ENCODE peak calls at places on chromosomes 1 and 21, in eight cellular contexts. A is fibroblast of mammary gland, J is dorsolateral prefrontal cortex, O is nephron progenitor cell, U is endothelial cell, D is WTC11, Z is left lung, X is fibroblast of pulmonary artery. K is an unnamed sample.

GRCh38 chr1:21932127-21932526 is 5.0 kb downstream of the HSPG2 start:
- DNase-seq in A (peak), J (no peak), O (no peak), U (no peak), D (no peak), Z (no peak), X (peak), K (no peak)

GRCh38 chr1:78491311-78492071 is 717 bp downstream of the PTGFR start:
- DNase-seq in A (peak), J (no peak), O (peak), U (peak), D (peak), Z (peak), X (peak), K (peak)

GRCh38 chr1:55052221-55053142 is 13.1 kb downstream of the PCSK9 start:
- DNase-seq in A (no peak), J (no peak), O (no peak), U (no peak), D (no peak), Z (no peak), X (no peak), K (no peak)

GRCh38 chr1:229762891-229763290 is 136.8 kb downstream of the URB2 start:
- DNase-seq in A (no peak), J (no peak), O (no peak), U (no peak), D (no peak), Z (no peak), X (no peak), K (no peak)

GRCh38 chr1:7856345-7856744 is 3.5 kb upstream of the UTS2 start:
- DNase-seq in A (peak), J (no peak), O (peak), U (no peak), D (no peak), Z (no peak), X (peak), K (no peak)

GRCh38 chr1:228748431-228748830 is 13.2 kb downstream of the RHOU start:
- DNase-seq in A (no peak), J (no peak), O (no peak), U (no peak), D (no peak), Z (no peak), X (no peak), K (no peak)

GRCh38 chr1:93735722-93736121 is 54.1 kb upstream of the BCAR3 start:
- DNase-seq in A (peak), J (no peak), O (no peak), U (no peak), D (no peak), Z (no peak), X (peak), K (no peak)

GRCh38 chr21:46504681-46505080 is 46.0 kb downstream of the DIP2A start:
- DNase-seq in A (no peak), J (no peak), O (no peak), U (no peak), D (no peak), Z (no peak), X (no peak), K (no peak)

GRCh38 chr1:215567491-215568286 is 585 bp downstream of the KCTD3 start:
- DNase-seq in A (peak), J (peak), O (peak), U (peak), D (peak), Z (peak), X (peak), K (peak)

GRCh38 chr1:233085566-233085965 is 135.2 kb downstream of the NTPCR start:
- DNase-seq in A (no peak), J (no peak), O (no peak), U (no peak), D (no peak), Z (no peak), X (no peak), K (no peak)

GRCh38 chr1:245700631-245701030 is 545.8 kb downstream of the KIF26B start:
- DNase-seq in A (no peak), J (no peak), O (no peak), U (no peak), D (no peak), Z (no peak), X (no peak), K (no peak)

GRCh38 chr1:56758135-56758534 is 61.1 kb downstream of the FYB2 start:
- DNase-seq in A (no peak), J (no peak), O (peak), U (peak), D (peak), Z (no peak), X (no peak), K (no peak)

GRCh38 chr1:77281491-77282186 is at the start of gene AK5:
- DNase-seq in A (peak), J (peak), O (peak), U (peak), D (peak), Z (peak), X (peak), K (peak)

GRCh38 chr1:87956072-87956471 is 627.4 kb downstream of the LMO4 start:
- DNase-seq in A (peak), J (no peak), O (no peak), U (no peak), D (no peak), Z (no peak), X (peak), K (no peak)

GRCh38 chr1:150234647-150235435 is 1.1 kb downstream of the ANP32E start:
- DNase-seq in A (peak), J (peak), O (peak), U (peak), D (peak), Z (peak), X (peak), K (peak)

GRCh38 chr1:150235436-150235851 is 468 bp downstream of the ANP32E start:
- DNase-seq in A (peak), J (no peak), O (no peak), U (peak), D (no peak), Z (no peak), X (no peak), K (no peak)

GRCh38 chr1:150236614-150236934 is 662 bp upstream of the ANP32E start:
- DNase-seq in A (no peak), J (no peak), O (no peak), U (no peak), D (no peak), Z (no peak), X (no peak), K (no peak)

GRCh38 chr1:150237746-150238145 is 1.8 kb upstream of the ANP32E start:
- DNase-seq in A (no peak), J (no peak), O (no peak), U (no peak), D (no peak), Z (no peak), X (no peak), K (no peak)

DNA sequence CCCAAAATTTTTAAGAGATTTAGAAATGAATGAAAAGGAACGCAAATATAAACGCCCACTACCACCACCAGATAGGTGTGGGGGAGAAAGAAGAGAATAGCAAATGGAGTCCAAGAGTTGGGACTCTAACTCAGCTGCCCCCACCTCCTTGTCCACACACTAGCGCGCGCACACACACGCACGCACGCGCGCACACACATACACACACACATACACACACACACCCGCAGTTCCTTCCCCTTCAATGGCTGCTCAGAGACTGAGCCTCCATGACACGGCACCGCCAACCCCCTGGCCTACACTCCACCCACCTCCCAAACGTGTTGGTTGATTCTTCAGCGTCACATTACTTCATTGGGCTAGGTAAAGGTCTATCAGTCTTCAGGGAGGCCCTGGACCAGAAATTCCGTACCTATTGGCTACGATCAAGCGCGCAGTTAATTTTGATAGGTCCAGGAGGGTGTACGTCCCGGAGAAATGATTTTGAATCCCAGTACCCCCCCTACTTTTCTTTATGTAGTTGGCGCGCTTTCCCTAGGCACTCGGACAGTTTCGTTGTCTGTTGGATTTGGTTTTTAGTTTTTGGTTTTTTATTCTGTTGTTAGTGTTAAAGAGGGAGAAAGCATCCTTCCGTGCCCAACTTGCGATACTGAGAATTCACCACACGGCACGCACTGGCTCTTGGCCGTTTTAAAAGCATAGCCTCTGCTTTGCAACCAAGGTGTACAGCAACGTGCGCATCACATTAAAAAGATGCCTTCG is at the start of gene ANP32E:
- DNase-seq in A (peak), J (peak), O (peak), U (peak), D (peak), Z (peak), X (peak), K (peak)
- TF ChIP-seq CTCF in A (no peak), J (no peak), O (peak), U (no peak), D (no peak), Z (no peak), X (peak), K (no peak)

GRCh38 chr1:234216116-234216703 is 157.0 kb upstream of the COA6 start:
- DNase-seq in A (no peak), J (no peak), O (no peak), U (no peak), D (no peak), Z (no peak), X (no peak), K (no peak)

GRCh38 chr1:234213576-234214128 is 159.6 kb upstream of the COA6 start:
- DNase-seq in A (no peak), J (no peak), O (no peak), U (no peak), D (no peak), Z (no peak), X (no peak), K (no peak)

GRCh38 chr1:234214911-234215892 is 158.1 kb upstream of the COA6 start:
- DNase-seq in A (no peak), J (no peak), O (peak), U (no peak), D (peak), Z (peak), X (no peak), K (no peak)

GRCh38 chr1:234214129-234214910 is 158.9 kb upstream of the COA6 start:
- DNase-seq in A (no peak), J (peak), O (peak), U (peak), D (peak), Z (peak), X (no peak), K (peak)

DNA sequence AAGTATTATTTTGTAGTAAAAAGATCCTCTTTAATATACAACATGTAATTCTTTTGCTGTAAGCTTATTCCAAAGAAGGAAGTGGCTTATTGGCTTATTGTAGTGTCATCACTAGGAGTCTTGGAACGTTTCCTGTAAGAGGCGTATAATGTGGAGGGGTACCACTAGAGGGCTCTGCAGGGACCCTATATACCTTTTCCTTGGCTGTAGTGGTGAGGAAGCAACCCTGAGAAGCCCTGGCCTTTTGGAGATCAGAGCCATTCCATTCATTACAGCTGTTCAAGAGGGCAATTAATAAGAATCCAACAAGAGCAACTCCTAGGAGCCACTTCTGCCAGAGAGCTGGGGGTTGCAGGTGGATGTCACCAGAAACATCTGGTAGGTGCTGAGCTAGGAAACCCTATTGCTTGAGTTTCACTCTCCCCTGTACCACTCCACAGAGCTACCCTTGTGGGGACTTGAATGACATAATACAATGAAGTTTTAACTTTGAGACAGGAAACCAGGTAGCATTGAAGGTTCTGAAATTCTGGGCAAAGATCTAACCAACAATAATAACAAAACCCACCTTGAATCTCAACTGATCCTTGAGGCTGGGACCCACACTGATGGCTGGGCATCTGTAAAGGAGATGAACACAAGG is 160.4 kb upstream of the COA6 start:
- DNase-seq in A (peak), J (no peak), O (no peak), U (peak), D (peak), Z (no peak), X (peak), K (no peak)
- TF ChIP-seq CTCF in A (peak), J (peak), O (peak), U (no peak), D (peak), Z (no peak), X (peak), K (peak)

GRCh38 chr1:119404736-119405135 is 10.2 kb upstream of the HSD3B2 start:
- DNase-seq in A (no peak), J (no peak), O (no peak), U (no peak), D (no peak), Z (no peak), X (no peak), K (no peak)
- TF ChIP-seq CTCF in A (no peak), J (no peak), O (no peak), U (no peak), D (no peak), Z (no peak), X (no peak), K (no peak)

GRCh38 chr1:201559679-201560162 is 20.8 kb downstream of the NAV1 start:
- DNase-seq in A (peak), J (peak), O (peak), U (peak), D (peak), Z (peak), X (peak), K (peak)

GRCh38 chr1:201562257-201562656 is 23.3 kb downstream of the NAV1 start:
- DNase-seq in A (peak), J (no peak), O (peak), U (no peak), D (no peak), Z (no peak), X (peak), K (no peak)

GRCh38 chr1:201561604-201562003 is 22.7 kb downstream of the NAV1 start:
- DNase-seq in A (no peak), J (no peak), O (no peak), U (no peak), D (no peak), Z (no peak), X (no peak), K (no peak)

GRCh38 chr1:201560328-201561194 is 21.6 kb downstream of the NAV1 start:
- DNase-seq in A (no peak), J (no peak), O (no peak), U (no peak), D (no peak), Z (no peak), X (no peak), K (no peak)

DNA sequence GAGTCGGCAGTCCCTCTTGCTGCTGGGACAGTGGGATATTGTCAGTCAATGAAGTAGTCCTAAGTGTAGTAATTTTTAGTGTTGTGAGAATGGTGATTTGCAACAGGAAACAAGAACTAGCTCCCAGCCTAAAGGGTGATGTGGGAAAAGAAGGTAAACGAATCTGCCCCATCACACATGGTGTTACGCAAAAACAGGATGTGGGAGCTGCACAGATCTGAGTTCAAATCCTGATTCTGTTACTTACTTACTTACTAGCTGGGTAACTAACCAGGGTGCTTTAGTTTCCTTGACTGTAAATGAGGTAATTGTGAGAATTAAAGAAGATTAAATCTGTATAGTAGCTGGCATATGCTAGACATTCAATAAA is 22.3 kb downstream of the NAV1 start:
- DNase-seq in A (peak), J (no peak), O (no peak), U (no peak), D (no peak), Z (no peak), X (no peak), K (no peak)
- TF ChIP-seq CTCF in A (no peak), J (no peak), O (no peak), U (no peak), D (no peak), Z (no peak), X (no peak), K (no peak)

DNA sequence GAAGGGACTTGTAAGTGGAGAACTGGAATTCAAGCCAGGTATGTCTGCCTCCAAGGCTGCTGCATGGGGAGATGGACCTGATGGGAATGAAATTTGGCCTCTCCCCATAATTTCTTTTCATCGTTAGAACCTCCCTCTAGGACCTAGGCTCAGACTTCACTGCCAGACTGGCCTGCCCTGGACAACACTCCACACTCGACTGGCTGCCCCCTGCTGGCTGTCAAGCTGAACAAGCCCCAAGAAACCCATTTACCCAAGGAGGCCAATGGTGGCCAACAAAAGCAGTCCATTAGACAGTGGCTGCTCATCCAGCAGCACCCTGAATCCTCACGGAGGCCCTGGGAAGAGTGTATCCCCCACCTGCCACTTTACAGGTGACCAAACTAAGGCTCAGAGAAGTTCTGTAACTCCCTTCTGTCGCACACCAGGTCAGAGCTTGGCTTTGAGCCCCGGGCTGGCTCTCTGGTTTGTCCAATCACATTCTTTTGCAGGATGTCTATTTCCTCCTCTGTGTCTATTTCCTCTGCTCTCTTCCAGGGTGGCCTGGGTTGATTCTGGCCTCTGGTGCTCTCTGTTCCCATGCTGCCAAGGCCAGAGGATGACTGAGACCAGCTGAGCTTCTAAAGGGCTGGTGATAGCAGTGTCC is 3.8 kb downstream of the RNF186 start:
- DNase-seq in A (peak), J (no peak), O (peak), U (peak), D (peak), Z (no peak), X (peak), K (peak)
- TF ChIP-seq CTCF in A (peak), J (no peak), O (peak), U (peak), D (peak), Z (peak), X (peak), K (peak)

GRCh38 chr1:150067184-150068182 is at the start of gene VPS45:
- DNase-seq in A (peak), J (peak), O (peak), U (peak), D (peak), Z (peak), X (peak), K (peak)
- TF ChIP-seq CTCF in A (no peak), J (peak), O (no peak), U (no peak), D (no peak), Z (no peak), X (no peak), K (peak)

GRCh38 chr1:115138973-115139372 is 49.7 kb upstream of the TSPAN2 start:
- DNase-seq in A (peak), J (peak), O (peak), U (peak), D (peak), Z (peak), X (peak), K (peak)
- TF ChIP-seq CTCF in A (peak), J (peak), O (peak), U (peak), D (peak), Z (peak), X (peak), K (peak)

GRCh38 chr1:4553761-4554160 is 100.6 kb upstream of the AJAP1 start:
- DNase-seq in A (no peak), J (no peak), O (no peak), U (no peak), D (no peak), Z (no peak), X (no peak), K (no peak)
- TF ChIP-seq CTCF in A (no peak), J (no peak), O (no peak), U (no peak), D (no peak), Z (no peak), X (no peak), K (no peak)

GRCh38 chr1:34896612-34897011 is 32.8 kb downstream of the DLGAP3 start:
- DNase-seq in A (no peak), J (no peak), O (no peak), U (no peak), D (no peak), Z (no peak), X (peak), K (no peak)
- TF ChIP-seq CTCF in A (no peak), J (no peak), O (no peak), U (no peak), D (no peak), Z (no peak), X (peak), K (no peak)

DNA sequence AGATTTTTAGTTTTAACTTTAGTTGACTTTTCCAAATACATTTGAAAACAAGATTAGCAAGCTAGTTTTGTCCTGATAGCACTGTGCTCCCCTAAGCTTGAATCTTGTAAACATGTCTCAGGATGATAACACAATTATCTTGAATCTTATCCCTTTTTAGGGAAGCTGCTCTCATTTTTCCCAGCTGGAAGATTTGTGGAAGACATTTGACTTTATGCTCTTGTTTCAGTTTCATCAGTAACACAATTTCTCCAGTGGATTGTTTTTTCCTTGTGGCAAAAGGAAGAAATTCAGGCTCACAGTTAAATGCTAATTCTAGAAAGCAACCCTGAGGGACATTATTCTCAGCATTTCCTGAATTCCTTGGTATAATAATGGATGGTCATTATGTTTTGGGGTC is 88.8 kb downstream of the CDC7 start:
- DNase-seq in A (no peak), J (no peak), O (no peak), U (no peak), D (no peak), Z (no peak), X (no peak), K (no peak)
- TF ChIP-seq CTCF in A (no peak), J (no peak), O (no peak), U (no peak), D (no peak), Z (no peak), X (no peak), K (peak)

K was measured in glutamatergic neuron.